ENCODE peak calls at places on chromosome 14, in ten cellular contexts. U, T, O, V, Z, D, W, X, P and G are unnamed samples.

GRCh38 chr14:64746298-64747250 is 42.4 kb downstream of the PLEKHG3 start:
- DNase-seq in U (no peak), T (peak; percentile 59), X (no peak), O (no peak), V (no peak), Z (no peak), P (no peak), W (no peak), D (no peak), G (no peak)

GRCh38 chr14:23708343-23708742 is 72.2 kb downstream of the DHRS2 start:
- DNase-seq in P (no peak), T (no peak), V (no peak), W (no peak), D (no peak), X (no peak), O (no peak), Z (no peak), U (no peak), G (no peak)

GRCh38 chr14:105299654-105300541 is 903 bp downstream of the BRF1 start:
- DNase-seq in U (no peak), V (peak; percentile 48), P (no peak), Z (peak; percentile 48), X (peak; percentile 64), O (no peak), D (peak; percentile 78), T (peak; percentile 49), W (no peak), G (peak; percentile 89)

GRCh38 chr14:64899958-64900357 is 14.3 kb upstream of the CHURC1 start:
- DNase-seq in X (no peak), T (no peak), V (no peak), U (no peak), O (peak; percentile 14), P (no peak), D (no peak), W (no peak), Z (no peak), G (no peak)

GRCh38 chr14:39071096-39071495 is 31.9 kb downstream of the SEC23A start:
- DNase-seq in Z (no peak), P (no peak), T (no peak), U (no peak), X (no peak), W (no peak), V (no peak), O (no peak), D (no peak), G (no peak)

GRCh38 chr14:78725086-78725485 is 554.9 kb downstream of the NRXN3 start:
- DNase-seq in O (no peak), W (no peak), V (no peak), T (no peak), P (no peak), D (no peak), U (no peak), X (no peak), Z (no peak), G (no peak)

GRCh38 chr14:22985894-22986507 is 3.6 kb upstream of the AJUBA start:
- DNase-seq in P (no peak), Z (no peak), T (no peak), V (no peak), O (no peak), W (no peak), U (no peak), X (no peak), D (no peak), G (no peak)

GRCh38 chr14:28321475-28322244 is 444.9 kb upstream of the FOXG1 start:
- DNase-seq in V (no peak), O (no peak), U (no peak), X (no peak), W (no peak), Z (no peak), D (no peak), T (no peak), P (no peak), G (no peak)

GRCh38 chr14:105201156-105201927 is 20.2 kb upstream of the NUDT14 start:
- DNase-seq in V (no peak), D (no peak), Z (no peak), W (no peak), O (no peak), X (no peak), T (no peak), P (no peak), U (no peak), G (no peak)

GRCh38 chr14:105878554-105878953 is 352.2 kb downstream of the TMEM121 start:
- DNase-seq in T (no peak), O (no peak), Z (no peak), P (no peak), V (peak; percentile 3), D (peak; percentile 42), U (no peak), W (no peak), X (peak; percentile 4), G (peak; percentile 37)

GRCh38 chr14:55518391-55518790 is 61.6 kb upstream of the KTN1 start:
- DNase-seq in T (no peak), Z (no peak), W (no peak), D (no peak), X (no peak), O (no peak), P (no peak), U (no peak), V (no peak), G (no peak)

GRCh38 chr14:96215845-96216244 is 11.2 kb downstream of the BDKRB2 start:
- DNase-seq in O (no peak), W (no peak), D (no peak), Z (no peak), U (no peak), T (no peak), V (no peak), X (no peak), P (no peak), G (no peak)

GRCh38 chr14:96216627-96217026 is 12.0 kb downstream of the BDKRB2 start:
- DNase-seq in P (no peak), D (no peak), O (no peak), V (no peak), U (no peak), X (no peak), T (no peak), Z (no peak), W (no peak), G (no peak)

GRCh38 chr14:96212140-96212539 is 7.5 kb downstream of the BDKRB2 start:
- DNase-seq in D (no peak), Z (no peak), V (no peak), P (no peak), O (no peak), U (no peak), W (no peak), T (no peak), X (no peak), G (no peak)

GRCh38 chr14:96212896-96213295 is 8.3 kb downstream of the BDKRB2 start:
- DNase-seq in V (no peak), W (no peak), O (no peak), X (no peak), P (no peak), Z (no peak), D (no peak), U (no peak), T (no peak), G (no peak)

GRCh38 chr14:96213871-96214465 is 9.3 kb downstream of the BDKRB2 start:
- DNase-seq in T (no peak), V (no peak), D (no peak), X (no peak), Z (no peak), U (no peak), P (no peak), O (no peak), W (no peak), G (no peak)
- H3K4me3 ChIP-seq in T (no peak overlapping the region), V (no peak overlapping the region), D (no peak overlapping the region), X (no peak overlapping the region), Z (no peak overlapping the region), U (no peak overlapping the region), P (no peak overlapping the region), O (no peak overlapping the region), W (no peak overlapping the region), G (no peak overlapping the region)

DNA sequence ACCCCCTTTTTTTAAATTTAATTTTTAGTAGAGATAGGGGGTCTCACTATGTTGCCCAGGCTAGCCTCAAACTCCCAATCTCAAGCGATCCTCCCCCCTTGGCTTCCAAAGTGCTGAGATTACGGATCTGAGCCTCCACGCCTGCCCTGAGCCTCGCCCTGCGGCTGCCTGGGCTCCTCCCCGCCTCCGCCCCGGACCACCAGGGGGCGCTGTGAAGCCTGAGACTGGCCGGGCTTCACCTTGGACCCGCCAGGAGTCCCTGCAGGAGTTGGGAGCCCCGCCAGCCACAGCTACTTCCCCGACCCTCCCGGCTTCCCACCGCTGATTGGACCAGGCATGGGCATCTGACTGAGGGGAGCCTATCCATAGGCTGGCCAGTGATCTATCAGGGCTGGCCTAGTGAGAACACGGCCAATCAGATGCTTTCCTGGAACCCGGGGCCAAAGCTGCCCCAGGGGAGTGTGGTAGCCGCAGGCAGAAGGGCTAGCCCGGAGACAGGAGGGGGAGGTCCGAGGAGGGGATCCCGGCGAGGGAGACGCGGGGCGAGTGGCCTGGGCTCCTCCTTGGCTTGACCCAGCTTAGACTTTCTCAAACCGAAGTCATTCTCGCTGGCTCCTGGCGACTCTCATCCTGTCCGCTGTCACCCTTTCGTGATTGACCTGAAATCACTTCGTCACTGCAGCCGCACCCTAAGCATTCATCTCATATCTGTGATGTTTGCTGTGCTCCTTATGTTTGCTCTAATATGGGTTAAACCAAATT is 15.1 kb upstream of the ANKRD9 start:
- DNase-seq in Z (peak; percentile 100), O (peak; percentile 95), T (peak; percentile 100), D (peak; percentile 100), W (peak; percentile 98), U (peak; percentile 96), X (peak; percentile 97), V (peak; percentile 96), P (peak; percentile 96), G (peak; percentile 100)
- TF ChIP-seq POLR2A in Z (peak; percentile 90), O (peak; percentile 84), T (peak; percentile 70), D (peak; percentile 7), W (peak; percentile 82), U (peak; percentile 46), X (no peak), V (peak; percentile 7), P (peak; percentile 97), G (no peak)

DNA sequence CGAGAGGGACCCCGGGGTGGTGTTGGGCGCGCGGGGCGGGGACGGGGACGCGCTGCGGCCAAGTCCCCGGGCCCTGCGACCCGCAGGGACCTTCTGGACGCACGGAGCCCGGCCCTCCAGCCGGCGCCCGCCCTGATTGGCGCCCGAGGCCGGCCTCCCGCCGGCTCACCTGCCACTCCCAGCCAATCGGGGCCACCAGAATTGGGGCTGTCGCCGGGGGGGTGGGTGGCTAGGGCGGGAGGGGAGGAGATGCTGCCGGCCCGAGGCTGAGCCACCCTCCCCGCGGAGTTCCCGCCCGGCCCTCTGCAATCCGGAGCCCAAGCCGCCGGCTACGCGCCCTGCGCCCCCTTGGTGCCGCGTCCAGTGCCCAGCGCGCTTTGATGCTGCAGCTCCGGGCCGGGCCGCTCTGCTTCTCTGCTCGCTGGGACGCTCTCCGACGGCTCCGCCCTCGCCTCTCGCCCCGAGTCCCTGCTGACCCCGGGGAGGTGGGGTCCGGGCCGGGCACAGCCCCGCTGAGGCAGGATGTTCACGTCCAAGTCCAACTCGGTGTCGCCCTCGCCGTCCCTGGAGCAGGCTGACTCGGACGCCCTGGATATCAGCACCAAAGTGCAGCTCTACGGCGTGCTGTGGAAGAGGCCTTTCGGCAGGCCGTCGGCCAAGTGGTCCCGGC is at the start of gene PLEKHD1:
- DNase-seq in W (peak; percentile 18), X (no peak), U (no peak), T (no peak), Z (no peak), P (no peak), V (no peak), O (peak; percentile 57), D (no peak), G (no peak)
- H3K4me3 ChIP-seq in W (peak within 1 kb of the TSS; percentile 54), X (peak within 1 kb of the TSS; percentile 14), U (no peak within 1 kb of the TSS), T (peak within 1 kb of the TSS; percentile 44), Z (peak within 1 kb of the TSS; percentile 44), P (peak within 1 kb of the TSS; percentile 67), V (no peak within 1 kb of the TSS), O (no peak within 1 kb of the TSS), D (no peak within 1 kb of the TSS), G (peak within 1 kb of the TSS; percentile 6)

GRCh38 chr14:90383731-90384542 is 12.9 kb upstream of the CALM1 start:
- DNase-seq in Z (peak; percentile 65), O (peak; percentile 24), T (peak; percentile 69), W (no peak), D (peak; percentile 85), U (peak; percentile 59), X (peak; percentile 74), P (peak; percentile 13), V (peak; percentile 66), G (peak; percentile 67)
- TF ChIP-seq POLR2A in Z (no peak), O (no peak), T (peak; percentile 17), W (no peak), D (no peak), U (no peak), X (no peak), P (no peak), V (no peak), G (no peak)